ENCODE peak calls at places on chromosomes 11 and 22, in five cellular contexts. R is T47D; U is CD4-positive, alpha-beta T cell; O is bronchial epithelial cell; B is SK-MEL-5. Z is an unnamed sample.

GRCh38 chr11:119093951-119094815 is 7.5 kb downstream of the DPAGT1 start:
- DNase-seq in U (peak), B (no peak), R (no peak), O (no peak), Z (no peak)

GRCh38 chr11:44309483-44310197 is at the start of gene ALX4:
- DNase-seq in U (no peak), R (peak), O (no peak), B (no peak), Z (no peak)

GRCh38 chr11:134538793-134539192 is 126.8 kb upstream of the B3GAT1 start:
- DNase-seq in U (no peak), O (no peak), R (no peak), B (no peak), Z (no peak)

GRCh38 chr11:37946155-37946766 is 1348.2 kb upstream of the RAG2 start:
- DNase-seq in U (no peak), B (peak), O (peak), R (no peak), Z (no peak)

GRCh38 chr22:44215287-44215686 is 34.6 kb downstream of the PARVG start:
- DNase-seq in O (no peak), B (no peak), U (no peak), R (no peak), Z (no peak)

GRCh38 chr11:76686261-76687079 is 15.9 kb upstream of the LRRC32 start:
- DNase-seq in O (no peak), B (no peak), U (no peak), R (no peak), Z (no peak)

GRCh38 chr11:1341928-1342524 is 32.6 kb upstream of the TOLLIP start:
- DNase-seq in U (no peak), O (peak), R (no peak), B (peak), Z (no peak)

GRCh38 chr11:69598147-69598546 is 42.8 kb upstream of the CCND1 start:
- DNase-seq in U (no peak), B (no peak), O (no peak), R (peak), Z (no peak)

GRCh38 chr11:20235164-20235563 is 74.9 kb upstream of the DBX1 start:
- DNase-seq in B (no peak), R (no peak), U (no peak), O (no peak), Z (no peak)

GRCh38 chr22:20055654-20056053 is 24.4 kb upstream of the DGCR8 start:
- DNase-seq in B (no peak), U (no peak), R (no peak), O (no peak), Z (no peak)

GRCh38 chr11:5486421-5486820 is 2.1 kb upstream of the OR52D1 start:
- DNase-seq in U (no peak), O (no peak), B (no peak), R (no peak), Z (no peak)

GRCh38 chr11:638616-639323 is 1.7 kb downstream of the DRD4 start:
- DNase-seq in R (no peak), U (no peak), O (no peak), B (no peak), Z (no peak)

GRCh38 chr11:12599408-12600143 is 74.6 kb upstream of the TEAD1 start:
- DNase-seq in R (no peak), O (peak), B (peak), U (no peak), Z (no peak)

GRCh38 chr11:18720811-18721575 is 5.0 kb downstream of the IGSF22 start:
- DNase-seq in B (peak), O (peak), U (peak), R (peak), Z (no peak)

GRCh38 chr11:27938011-27938410 is 169.9 kb downstream of the KIF18A start:
- DNase-seq in R (no peak), U (no peak), O (no peak), B (no peak), Z (no peak)

GRCh38 chr11:64888761-64889511 is 10.5 kb upstream of the EHD1 start:
- DNase-seq in U (no peak), O (no peak), B (no peak), R (no peak), Z (no peak)

GRCh38 chr11:15905815-15906214 is 450.5 kb downstream of the SOX6 start:
- DNase-seq in O (no peak), U (no peak), R (no peak), B (no peak), Z (no peak)

GRCh38 chr11:33773399-33774355 is 643 bp downstream of the FBXO3 start:
- DNase-seq in R (no peak), O (peak), U (peak), B (peak), Z (no peak)